ENCODE peak calls at places on chromosomes 1 and 21, in eight cellular contexts. Y is C1 segment of cervical spinal cord; K is epithelial cell of esophagus; G is choroid plexus epithelial cell; F is skeletal muscle cell; J is CD8-positive, alpha-beta memory T cell; L is neural progenitor cell; D is stromal cell of bone marrow. N is an unnamed sample.

GRCh38 chr21:31213787-31214186 is 130.3 kb downstream of the TIAM1 start:
- DNase-seq in Y (no peak), K (no peak), G (no peak), F (no peak), J (no peak), L (no peak), D (no peak), N (no peak)

GRCh38 chr1:38891753-38892152 is 10.4 kb upstream of the GJA9 start:
- DNase-seq in Y (no peak), K (peak; percentile 10), G (peak; percentile 14), F (no peak), J (no peak), L (peak; percentile 24), D (no peak), N (peak; percentile 59)

GRCh38 chr1:2115922-2116341 is 65.7 kb downstream of the PRKCZ start:
- DNase-seq in Y (no peak), K (no peak), G (peak; percentile 36), F (no peak), J (no peak), L (peak; percentile 77), D (no peak), N (peak; percentile 72)

GRCh38 chr1:221961532-221962292 is 219.8 kb upstream of the DUSP10 start:
- DNase-seq in Y (no peak), K (peak; percentile 52), G (peak; percentile 63), F (peak; percentile 18), J (peak; percentile 59), L (no peak), D (peak; percentile 43), N (no peak)

GRCh38 chr1:7940745-7941436 is at the start of gene TNFRSF9:
- DNase-seq in Y (no peak), K (peak; percentile 75), G (peak; percentile 70), F (no peak), J (peak; percentile 76), L (no peak), D (no peak), N (no peak)

GRCh38 chr1:205777994-205778393 is 2.7 kb upstream of the RAB29 start:
- DNase-seq in Y (no peak), K (no peak), G (no peak), F (no peak), J (no peak), L (no peak), D (no peak), N (no peak)

GRCh38 chr1:179129702-179130473 is 48.0 kb downstream of the TOR3A start:
- DNase-seq in Y (no peak), K (peak; percentile 45), G (peak; percentile 51), F (no peak), J (no peak), L (no peak), D (no peak), N (no peak)

GRCh38 chr1:222181191-222181590 is 366.7 kb downstream of the HHIPL2 start:
- DNase-seq in Y (no peak), K (no peak), G (no peak), F (no peak), J (no peak), L (no peak), D (no peak), N (no peak)

GRCh38 chr1:6330410-6330827 is 63.1 kb downstream of the ACOT7 start:
- DNase-seq in Y (peak; percentile 15), K (no peak), G (no peak), F (peak; percentile 52), J (no peak), L (no peak), D (peak; percentile 65), N (no peak)

GRCh38 chr1:150210741-150211140 is 25.2 kb downstream of the ANP32E start:
- DNase-seq in Y (no peak), K (no peak), G (no peak), F (no peak), J (no peak), L (no peak), D (no peak), N (no peak)

GRCh38 chr1:165857046-165857801 is 29.8 kb downstream of the UCK2 start:
- DNase-seq in Y (no peak), K (peak; percentile 64), G (peak; percentile 21), F (no peak), J (no peak), L (no peak), D (no peak), N (no peak)